ENCODE peak calls at places on chromosomes 1 and 21, in four cellular contexts. S, M, H and I are unnamed samples.

GRCh38 chr1:224127925-224128819 is 14.3 kb downstream of the FBXO28 start:
- DNase-seq in M (no peak), H (no peak), S (no peak), I (no peak)

GRCh38 chr1:51284487-51284954 is 45.8 kb downstream of the TTC39A start:
- DNase-seq in H (no peak), M (no peak), S (no peak), I (no peak)

GRCh38 chr21:46651121-46651520 is 15.6 kb downstream of the PRMT2 start:
- DNase-seq in M (no peak), H (no peak), S (no peak), I (no peak)

GRCh38 chr1:92446990-92447681 is 39.6 kb downstream of the GFI1 start:
- DNase-seq in H (no peak), S (no peak), M (no peak), I (no peak)

GRCh38 chr1:40848530-40849189 is 13.5 kb downstream of the CITED4 start:
- DNase-seq in H (no peak), S (no peak), M (peak; percentile 49), I (peak; percentile 50)

GRCh38 chr1:232319106-232319505 is 310.8 kb downstream of the SIPA1L2 start:
- DNase-seq in H (no peak), S (no peak), M (no peak), I (peak; percentile 85)

GRCh38 chr1:1599030-1599916 is 662 bp downstream of the FNDC10 start:
- DNase-seq in M (no peak), H (peak; percentile 33), S (no peak), I (peak; percentile 30)

GRCh38 chr1:11227106-11228077 is 35.0 kb downstream of the MTOR start:
- DNase-seq in H (no peak), S (no peak), M (no peak), I (no peak)

GRCh38 chr1:179058343-179059184 is 23.3 kb upstream of the TOR3A start:
- DNase-seq in H (no peak), M (no peak), S (no peak), I (no peak)

GRCh38 chr1:156599811-156600210 is 1.5 kb downstream of the GPATCH4 start:
- DNase-seq in S (no peak), H (no peak), M (no peak), I (no peak)

GRCh38 chr1:117753652-117754051 is 147.8 kb downstream of the TENT5C start:
- DNase-seq in H (no peak), M (no peak), S (no peak), I (no peak)

GRCh38 chr21:21547368-21547953 is 549.3 kb downstream of the NCAM2 start:
- DNase-seq in S (no peak), M (no peak), H (no peak), I (no peak)

GRCh38 chr1:55079651-55080050 is 40.3 kb downstream of the PCSK9 start:
- DNase-seq in M (no peak), S (no peak), H (no peak), I (no peak)

GRCh38 chr21:25179116-25179515 is 428.2 kb downstream of the MRPL39 start:
- DNase-seq in S (no peak), H (no peak), M (no peak), I (no peak)

GRCh38 chr1:239250353-239251035 is 135.9 kb upstream of the CHRM3 start:
- DNase-seq in H (no peak), M (no peak), S (no peak), I (no peak)

GRCh38 chr1:222654849-222655248 is 37.0 kb downstream of the MIA3 start:
- DNase-seq in M (peak; percentile 16), S (no peak), H (peak; percentile 70), I (peak; percentile 42)

GRCh38 chr21:41916888-41917433 is 36.9 kb downstream of the C2CD2 start:
- DNase-seq in H (no peak), S (no peak), M (no peak), I (no peak)

GRCh38 chr1:209363112-209363511 is 220.4 kb upstream of the CAMK1G start:
- DNase-seq in S (no peak), H (no peak), M (no peak), I (no peak)

GRCh38 chr1:160863422-160864131 is 890 bp upstream of the CD244 start:
- DNase-seq in M (no peak), H (no peak), S (no peak), I (peak; percentile 21)

GRCh38 chr1:24925082-24925779 is 4.8 kb downstream of the RUNX3 start:
- DNase-seq in S (no peak), H (peak; percentile 84), M (no peak), I (no peak)

GRCh38 chr1:225767591-225768540 is 9.8 kb upstream of the SRP9 start:
- DNase-seq in S (no peak), M (peak; percentile 61), H (no peak), I (peak; percentile 82)

GRCh38 chr1:56527548-56528302 is 51.6 kb downstream of the PLPP3 start:
- DNase-seq in S (no peak), M (no peak), H (no peak), I (no peak)

GRCh38 chr1:210292276-210292851 is 36.3 kb upstream of the HHAT start:
- DNase-seq in M (peak; percentile 13), H (peak; percentile 15), S (no peak), I (peak; percentile 62)

GRCh38 chr1:181587870-181588438 is 104.6 kb downstream of the CACNA1E start:
- DNase-seq in S (no peak), H (no peak), M (no peak), I (no peak)

GRCh38 chr1:224769987-224770693 is 154.0 kb downstream of the CNIH3 start:
- DNase-seq in S (no peak), H (no peak), M (no peak), I (no peak)

GRCh38 chr1:228161866-228162265 is 3.7 kb upstream of the IBA57 start:
- DNase-seq in H (no peak), S (no peak), M (no peak), I (no peak)

GRCh38 chr1:5909576-5910275 is 82.5 kb downstream of the NPHP4 start:
- DNase-seq in S (no peak), H (no peak), M (no peak), I (no peak)

GRCh38 chr1:228794173-228794572 is 58.9 kb downstream of the RHOU start:
- DNase-seq in S (no peak), M (no peak), H (no peak), I (no peak)

GRCh38 chr1:44239337-44239960 is 26.2 kb downstream of the DMAP1 start:
- DNase-seq in H (no peak), S (no peak), M (peak; percentile 14), I (peak; percentile 53)

GRCh38 chr1:217907504-217907903 is 276.4 kb downstream of the SPATA17 start:
- DNase-seq in M (no peak), H (no peak), S (no peak), I (no peak)

GRCh38 chr1:84298688-84299535 is 2.6 kb upstream of the SAMD13 start:
- DNase-seq in S (no peak), H (peak; percentile 37), M (peak; percentile 17), I (peak; percentile 39)

GRCh38 chr1:88394958-88395357 is 289.1 kb upstream of the PKN2 start:
- DNase-seq in S (no peak), M (no peak), H (no peak), I (no peak)

GRCh38 chr1:44423706-44424546 is 18.9 kb downstream of the RNF220 start:
- DNase-seq in H (no peak), S (peak; percentile 38), M (no peak), I (peak; percentile 77)

GRCh38 chr1:192632188-192632587 is 3.8 kb upstream of the RGS13 start:
- DNase-seq in M (no peak), S (no peak), H (no peak), I (no peak)

GRCh38 chr1:50080904-50081586 is 27.7 kb upstream of the ELAVL4 start:
- DNase-seq in S (no peak), H (no peak), M (no peak), I (no peak)

GRCh38 chr1:23745515-23745914 is 2.2 kb downstream of the ELOA start:
- DNase-seq in M (no peak), H (no peak), S (no peak), I (no peak)

GRCh38 chr21:45780647-45781046 is 137.1 kb downstream of the PCBP3 start:
- DNase-seq in S (no peak), H (no peak), M (no peak), I (no peak)

DNA sequence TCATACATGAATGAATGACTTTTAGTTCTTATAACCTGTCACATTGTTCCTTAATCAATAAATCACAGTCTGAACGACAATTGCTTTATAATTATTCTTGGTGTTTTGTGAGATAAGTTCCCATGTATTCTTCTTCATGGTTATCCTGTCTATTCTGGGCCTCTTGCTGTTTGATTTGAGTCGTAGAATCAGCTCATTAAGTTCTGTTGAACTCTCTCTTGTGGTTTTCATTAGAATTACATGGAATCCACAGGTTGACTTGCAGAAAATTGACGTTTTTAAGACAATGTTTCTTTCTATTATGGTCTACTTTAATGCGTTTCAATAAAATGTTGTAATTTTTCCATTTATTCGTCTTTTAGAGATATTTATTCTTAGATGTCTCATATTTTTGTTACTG is 4.0 kb upstream of the LCE1A start:
- DNase-seq in H (no peak), S (no peak), M (no peak), I (no peak)
- TF ChIP-seq CTCF in H (no peak), S (no peak), M (no peak), I (no peak)

GRCh38 chr1:235722858-235723257 is 73.3 kb upstream of the GNG4 start:
- DNase-seq in M (no peak), H (no peak), S (no peak), I (no peak)
- TF ChIP-seq CTCF in M (no peak), H (no peak), S (no peak), I (no peak)

GRCh38 chr1:34155851-34156250 is 9.2 kb downstream of the CSMD2 start:
- DNase-seq in M (no peak), S (no peak), H (no peak), I (no peak)

DNA sequence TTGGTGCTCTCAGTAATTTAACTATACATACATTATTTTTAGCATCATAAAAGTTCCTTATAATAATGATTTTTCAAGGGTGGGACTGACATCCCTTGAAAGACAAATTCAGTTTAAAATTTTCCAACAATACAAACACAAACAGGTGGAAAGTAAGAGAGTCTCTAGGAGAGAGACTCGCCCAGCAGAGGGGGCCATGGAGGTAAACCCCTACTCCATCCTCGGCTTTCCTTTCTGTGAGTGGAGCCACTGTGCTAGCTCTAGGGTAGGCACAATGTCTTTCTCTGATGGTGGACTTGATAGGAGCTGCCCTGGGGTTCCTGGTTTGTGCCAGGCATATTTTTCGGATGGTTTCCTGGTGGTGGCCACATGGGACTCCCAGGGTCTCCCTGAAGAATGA is 8.3 kb downstream of the CSMD2 start:
- DNase-seq in S (no peak), M (no peak), H (no peak), I (no peak)
- TF ChIP-seq CTCF in S (no peak), M (no peak), H (no peak), I (no peak)

GRCh38 chr1:201032408-201032807 is 8.9 kb upstream of the KIF21B start:
- DNase-seq in H (no peak), S (no peak), M (no peak), I (no peak)
- TF ChIP-seq CTCF in H (no peak), S (no peak), M (no peak), I (no peak)